ENCODE peak calls at places on chromosomes 13 and 19, in six cellular contexts. K is H9, L is IMR-90, H is neuronal stem cell, I is H1, G is mesenchymal stem cell. D is an unnamed sample.

GRCh38 chr13:89136678-89137077 is 1465.5 kb downstream of the SLITRK5 start:
- DNase-seq in K (no peak), I (no peak), L (no peak), G (no peak), H (no peak), D (no peak)

GRCh38 chr19:28184997-28185396 is 1028.0 kb downstream of the UQCRFS1 start:
- DNase-seq in I (no peak), G (no peak), K (no peak), L (no peak), H (no peak), D (no peak)

GRCh38 chr13:87234981-87235380 is 436.2 kb upstream of the SLITRK5 start:
- DNase-seq in K (no peak), H (no peak), L (peak; percentile 64), G (peak; percentile 47), I (no peak), D (no peak)

GRCh38 chr19:53865918-53866696 is 1.6 kb upstream of the MYADM start:
- DNase-seq in L (peak; percentile 39), K (peak; percentile 78), G (peak; percentile 79), H (peak; percentile 79), I (peak; percentile 83), D (peak; percentile 88)

GRCh38 chr13:80048802-80049201 is 292.1 kb downstream of the SPRY2 start:
- DNase-seq in H (no peak), L (peak; percentile 98), K (peak; percentile 30), I (no peak), G (peak; percentile 97), D (peak; percentile 42)

GRCh38 chr19:33199441-33200265 is 5.5 kb downstream of the LRP3 start:
- DNase-seq in K (no peak), I (no peak), H (no peak), L (no peak), G (no peak), D (no peak)

GRCh38 chr19:17052439-17052838 is 22.8 kb downstream of the HAUS8 start:
- DNase-seq in I (peak; percentile 67), H (no peak), L (peak; percentile 59), G (peak; percentile 63), K (peak; percentile 58), D (peak; percentile 42)

GRCh38 chr13:43911871-43912270 is 32.2 kb downstream of the LACC1 start:
- DNase-seq in L (no peak), I (no peak), K (no peak), G (no peak), H (no peak), D (no peak)

GRCh38 chr19:6350688-6351087 is 10.6 kb upstream of the CLPP start:
- DNase-seq in K (no peak), L (no peak), G (no peak), H (no peak), I (no peak), D (no peak)
- H3K14ac ChIP-seq in K (no peak overlapping the region), L (no peak overlapping the region), G (no peak overlapping the region), H (no peak overlapping the region), I (no peak overlapping the region), D (no peak overlapping the region)

GRCh38 chr19:49491804-49492572 is 4.2 kb upstream of the RPS11 start:
- DNase-seq in K (no peak), G (no peak), L (no peak), I (no peak), H (no peak), D (no peak)
- H3K27ac ChIP-seq in K (no peak overlapping the region), G (peak overlapping the region; percentile 2), L (no peak overlapping the region), I (no peak overlapping the region), H (no peak overlapping the region), D (no peak overlapping the region)

DNA sequence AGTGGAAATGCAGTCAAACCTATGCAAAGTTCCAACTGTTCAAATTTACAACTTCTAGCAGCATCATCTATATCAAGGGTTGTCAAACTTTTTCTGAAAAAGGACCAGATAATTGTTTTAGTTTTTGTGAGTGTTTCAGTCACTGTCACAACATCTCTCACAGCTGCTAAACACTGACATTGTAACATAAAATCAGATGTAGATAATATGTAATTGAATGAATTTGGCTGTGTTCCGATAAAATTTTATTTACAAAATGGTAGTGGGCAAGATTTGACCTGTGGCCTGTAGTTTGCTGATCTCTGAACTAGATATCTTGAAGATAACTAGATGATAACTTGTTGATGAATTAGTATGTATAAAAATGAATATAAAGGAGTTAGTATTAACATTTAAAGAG is 1679.1 kb upstream of the PCDH20 start:
- DNase-seq in L (no peak), H (no peak), K (no peak), G (no peak), I (no peak), D (no peak)
- H3K9ac ChIP-seq in L (no peak overlapping the region), H (no peak overlapping the region), K (no peak overlapping the region), G (no peak overlapping the region), I (no peak overlapping the region), D (no peak overlapping the region)

GRCh38 chr13:98697833-98698232 is 54.6 kb downstream of the SLC15A1 start:
- DNase-seq in I (no peak), H (no peak), L (no peak), K (no peak), G (no peak), D (no peak)
- H3K14ac ChIP-seq in I (no peak overlapping the region), H (no peak overlapping the region), L (no peak overlapping the region), K (no peak overlapping the region), G (no peak overlapping the region), D (no peak overlapping the region)

DNA sequence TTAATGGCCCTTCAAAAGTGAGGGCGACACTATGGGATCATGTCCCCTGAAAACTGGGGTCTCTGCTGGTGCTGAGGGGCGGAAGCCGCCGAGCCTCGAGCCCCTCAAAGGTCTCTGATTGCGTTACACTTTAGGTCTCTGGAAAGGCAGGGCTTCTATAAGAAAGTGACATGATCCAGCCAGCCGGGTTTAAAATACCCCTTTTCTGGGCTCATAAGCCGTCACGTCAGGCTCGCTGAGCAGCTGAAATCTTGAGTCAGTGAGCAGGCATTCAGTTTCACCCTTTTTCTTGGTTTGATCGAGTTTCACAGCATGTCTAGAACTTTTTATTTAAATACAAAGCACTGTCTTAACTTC is 600 bp upstream of the HMGB1 start:
- DNase-seq in L (peak; percentile 60), H (no peak), G (peak; percentile 62), K (no peak), I (no peak), D (no peak)
- H3K27ac ChIP-seq in L (peak overlapping the region; percentile 3), H (peak overlapping the region; percentile 85), G (no peak overlapping the region), K (no peak overlapping the region), I (peak overlapping the region; percentile 84), D (peak overlapping the region; percentile 68)

GRCh38 chr13:110965755-110966134 is 50.9 kb upstream of the ANKRD10 start:
- DNase-seq in H (no peak), G (no peak), L (no peak), K (no peak), I (no peak), D (no peak)
- H3K9ac ChIP-seq in H (no peak overlapping the region), G (no peak overlapping the region), L (no peak overlapping the region), K (no peak overlapping the region), I (no peak overlapping the region), D (no peak overlapping the region)

D was measured in trophoblast cell.